ENCODE peak calls at places on chromosomes 16 and 17, in four cellular contexts. R, E, U and C are unnamed samples. For H3K27me3 and H3K36me3, the result is how much of the 10 kb centered on the place peaks cover.

GRCh38 chr16:20906225-20906870 is 5.8 kb downstream of the LYRM1 start:
- DNase-seq in E (no peak), U (no peak), R (no peak), C (no peak)

GRCh38 chr16:47699090-47699489 is 238.0 kb downstream of the PHKB start:
- DNase-seq in E (peak), U (no peak), R (no peak), C (no peak)

GRCh38 chr17:74190807-74191206 is 12.7 kb upstream of the RPL38 start:
- DNase-seq in R (no peak), E (peak), U (no peak), C (no peak)

GRCh38 chr17:56432443-56432842 is 161.1 kb upstream of the NOG start:
- DNase-seq in E (no peak), R (no peak), U (no peak), C (no peak)

GRCh38 chr16:15772579-15773293 is 84.1 kb downstream of the MYH11 start:
- DNase-seq in E (no peak), R (no peak), U (no peak), C (no peak)

GRCh38 chr16:10922328-10923145 is 19.7 kb downstream of the DEXI start:
- DNase-seq in U (no peak), R (no peak), E (no peak), C (no peak)

GRCh38 chr17:27565874-27566672 is 64.9 kb upstream of the LGALS9 start:
- DNase-seq in E (no peak), R (no peak), U (no peak), C (no peak)

GRCh38 chr17:68101992-68102758 is 66.6 kb downstream of the KPNA2 start:
- DNase-seq in R (no peak), E (peak), U (no peak), C (peak)

GRCh38 chr16:80725566-80726162 is 78.7 kb downstream of the CDYL2 start:
- DNase-seq in E (no peak), R (no peak), U (no peak), C (no peak)

GRCh38 chr17:75693500-75694481 is 26.7 kb downstream of the SAP30BP start:
- DNase-seq in E (peak), R (peak), U (no peak), C (no peak)

GRCh38 chr16:1786242-1787055 is 3.7 kb downstream of the NUBP2 start:
- DNase-seq in R (no peak), E (no peak), U (no peak), C (no peak)

GRCh38 chr17:15171433-15172047 is 93.6 kb downstream of the PMP22 start:
- DNase-seq in R (peak), U (peak), E (peak), C (no peak)

GRCh38 chr16:3188925-3189825 is 1.2 kb downstream of the OR1F1 start:
- DNase-seq in R (no peak), U (no peak), E (peak), C (no peak)

GRCh38 chr16:2465653-2466415 is 5.3 kb upstream of the NTN3 start:
- DNase-seq in R (no peak), U (no peak), E (peak), C (no peak)

GRCh38 chr17:48791128-48792032 is 25.6 kb downstream of the TTLL6 start:
- DNase-seq in U (peak), E (peak), R (peak), C (no peak)

GRCh38 chr17:20143740-20144139 is 134.6 kb downstream of the SPECC1 start:
- DNase-seq in R (no peak), E (peak), U (no peak), C (no peak)

GRCh38 chr17:45289316-45290268 is 27.2 kb downstream of the MAP3K14 start:
- DNase-seq in U (no peak), E (no peak), R (no peak), C (no peak)

GRCh38 chr16:66511615-66512500 is 38.1 kb downstream of the TK2 start:
- DNase-seq in E (peak), R (no peak), U (peak), C (no peak)

GRCh38 chr16:48533931-48534330 is 76.0 kb downstream of the N4BP1 start:
- DNase-seq in U (no peak), E (no peak), R (no peak), C (no peak)

GRCh38 chr17:37605813-37606505 is 3.3 kb downstream of the SYNRG start:
- DNase-seq in R (no peak), U (no peak), E (no peak), C (peak)

GRCh38 chr16:19008770-19009169 is 25.0 kb downstream of the TMC7 start:
- DNase-seq in E (no peak), U (no peak), R (no peak), C (no peak)

DNA sequence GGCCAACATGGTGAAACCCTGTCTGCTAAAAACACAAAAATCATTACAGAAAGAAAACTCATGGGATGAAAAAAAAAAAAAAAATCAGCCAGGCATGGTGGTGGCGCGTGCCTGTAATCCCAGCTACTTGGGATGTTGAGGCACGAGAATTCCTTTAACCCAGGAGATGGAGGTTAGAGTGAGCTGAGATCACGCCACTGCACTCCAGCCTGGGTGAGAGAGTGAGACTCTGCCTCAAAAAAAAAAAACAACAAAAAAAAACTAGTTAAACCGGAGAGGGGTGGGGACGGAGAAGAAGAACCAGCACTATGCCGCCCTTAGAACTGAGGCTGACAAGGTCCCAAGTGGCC is 7.4 kb upstream of the NOTUM start:
- DNase-seq in U (no peak), R (no peak), E (no peak), C (no peak)
- H3K27me3 ChIP-seq in U (under half), R (under half), E (half or more), C (under half)

GRCh38 chr17:8142158-8142886 is 9.9 kb downstream of the PER1 start:
- DNase-seq in R (no peak), U (no peak), E (no peak), C (no peak)

GRCh38 chr17:8141741-8142140 is 10.5 kb downstream of the PER1 start:
- DNase-seq in R (no peak), U (no peak), E (no peak), C (no peak)

GRCh38 chr17:8144401-8145295 is 7.6 kb downstream of the PER1 start:
- DNase-seq in U (no peak), R (no peak), E (no peak), C (no peak)

GRCh38 chr17:8143581-8144400 is 8.4 kb downstream of the PER1 start:
- DNase-seq in E (no peak), U (no peak), R (no peak), C (no peak)

DNA sequence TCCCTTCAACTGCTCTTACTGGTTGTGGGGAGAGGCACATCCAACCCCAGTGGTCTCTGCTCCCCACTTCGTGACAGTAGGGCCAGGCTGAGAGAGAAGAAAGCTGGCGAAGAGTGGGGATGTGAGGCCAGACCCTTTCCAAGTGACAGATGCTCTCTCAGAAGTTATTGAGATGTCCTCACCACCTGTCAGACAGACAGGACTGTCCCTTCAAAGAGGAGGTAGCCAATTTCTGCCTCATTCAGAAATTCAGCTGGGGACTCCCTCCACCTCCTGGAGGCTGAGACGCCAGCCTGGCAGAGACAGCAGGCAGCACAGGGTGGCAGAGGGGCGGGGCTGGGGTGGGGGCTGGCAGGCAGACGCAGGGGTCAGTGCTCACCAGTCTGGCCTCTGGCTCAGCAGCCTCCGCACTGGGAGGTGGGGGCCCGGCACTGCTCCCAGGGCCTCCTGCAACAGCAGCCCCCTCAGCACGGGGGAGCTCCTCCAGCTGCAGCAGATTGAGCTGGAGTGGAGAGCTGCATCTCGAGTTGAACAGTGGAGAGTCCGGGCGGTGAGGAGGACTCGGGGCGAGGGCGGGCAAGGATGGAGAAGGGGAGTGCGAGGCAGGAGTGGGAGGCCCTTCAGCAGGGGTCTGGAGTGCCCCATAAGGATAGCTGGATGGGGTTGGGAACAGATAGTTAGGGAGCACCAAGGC is 9.2 kb downstream of the PER1 start:
- DNase-seq in E (no peak), U (no peak), R (no peak), C (no peak)
- H3K36me3 ChIP-seq in E (under half), U (under half), R (half or more), C (half or more)

DNA sequence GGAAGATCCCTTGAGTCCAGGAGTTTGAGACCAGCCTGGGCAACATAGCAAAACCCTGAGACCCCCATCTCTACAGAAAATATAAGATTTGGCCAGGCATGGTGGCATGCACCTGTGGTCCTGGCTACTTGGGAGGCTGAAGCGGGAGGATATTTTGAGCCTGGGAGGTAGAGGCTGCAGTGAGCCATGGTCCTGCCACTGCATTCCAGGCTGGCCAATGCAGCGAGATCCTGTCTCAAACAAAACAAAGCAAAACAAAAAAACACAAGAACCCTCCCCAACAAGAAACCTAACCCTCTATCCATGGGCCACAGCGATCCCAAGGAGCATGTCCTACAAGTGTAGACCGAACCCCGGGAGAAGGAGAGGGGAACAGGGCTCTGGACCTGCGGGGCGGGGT is 133.3 kb downstream of the MGAT5B start:
- DNase-seq in U (no peak), E (no peak), R (no peak), C (no peak)
- H3K27me3 ChIP-seq in U (under half), E (under half), R (under half), C (under half)

GRCh38 chr16:5361322-5361721 is 263.7 kb upstream of the EEF2KMT start:
- DNase-seq in R (no peak), U (no peak), E (no peak), C (no peak)
- H3K36me3 ChIP-seq in R (under half), U (under half), E (under half), C (under half)